ENCODE peak calls at places on chromosomes 11 and 22, in seven cellular contexts. K is AG04450, G is lower leg skin, S is cardiac muscle cell, E is thyroid gland, F is astrocyte of the spinal cord, Z is body of pancreas. X is an unnamed sample.

GRCh38 chr22:44764373-44764772 is 12.0 kb downstream of the ARHGAP8 start:
- DNase-seq in F (no peak), S (no peak), Z (no peak), K (no peak), G (no peak), E (no peak), X (no peak)

GRCh38 chr22:22422629-22423112 is 85.9 kb downstream of the ZNF280B start:
- DNase-seq in F (peak), Z (peak), K (peak), E (peak), G (peak), S (peak), X (no peak)

GRCh38 chr22:20595461-20595860 is 88.1 kb downstream of the MED15 start:
- DNase-seq in E (no peak), K (no peak), S (no peak), Z (no peak), G (no peak), F (no peak), X (no peak)

GRCh38 chr11:15819679-15820286 is 536.6 kb downstream of the SOX6 start:
- DNase-seq in Z (peak), K (no peak), G (peak), S (peak), F (peak), E (peak), X (no peak)

GRCh38 chr11:73645972-73646631 is at the start of gene PLEKHB1:
- DNase-seq in G (no peak), S (peak), Z (no peak), F (no peak), E (no peak), K (no peak), X (no peak)

GRCh38 chr11:37532271-37532670 is 934.2 kb upstream of the RAG2 start:
- DNase-seq in G (no peak), E (no peak), K (no peak), S (no peak), F (no peak), Z (no peak), X (no peak)

GRCh38 chr11:14774738-14775137 is 117.3 kb downstream of the CYP2R1 start:
- DNase-seq in F (no peak), E (no peak), K (no peak), Z (no peak), S (no peak), G (no peak), X (no peak)

GRCh38 chr22:46067159-46068111 is 82.9 kb upstream of the PPARA start:
- DNase-seq in Z (peak), E (no peak), K (no peak), G (peak), F (peak), S (no peak), X (no peak)

GRCh38 chr11:8017894-8018741 is 31.0 kb downstream of the EIF3F start:
- DNase-seq in Z (no peak), K (no peak), G (peak), E (peak), S (no peak), F (peak), X (no peak)
- H3K4me3 ChIP-seq in Z (no peak), K (peak), G (peak), E (peak), S (peak), F (peak), X (peak)

GRCh38 chr22:50523806-50524663 is 1.4 kb downstream of the SCO2 start:
- DNase-seq in G (no peak), F (no peak), K (no peak), S (no peak), E (no peak), Z (no peak), X (no peak)
- H3K4me3 ChIP-seq in G (no peak), F (peak), K (peak), S (peak), E (no peak), Z (no peak), X (peak)

GRCh38 chr11:126391970-126392637 is 36.6 kb downstream of the ST3GAL4 start:
- DNase-seq in K (no peak), G (no peak), S (peak), E (peak), Z (no peak), F (no peak), X (no peak)
- H3K4me3 ChIP-seq in K (no peak), G (no peak), S (no peak), E (no peak), Z (no peak), F (no peak), X (no peak)

GRCh38 chr11:2859706-2860037 is 25.9 kb downstream of the CDKN1C start:
- DNase-seq in S (no peak), K (no peak), F (no peak), G (no peak), Z (no peak), E (no peak), X (no peak)

GRCh38 chr11:2860636-2861035 is 24.9 kb downstream of the CDKN1C start:
- DNase-seq in S (peak), G (no peak), K (no peak), E (no peak), Z (peak), F (peak), X (no peak)

GRCh38 chr11:2862950-2863618 is 22.5 kb downstream of the CDKN1C start:
- DNase-seq in F (peak), E (no peak), K (no peak), S (no peak), G (no peak), Z (no peak), X (no peak)

GRCh38 chr11:2864890-2865289 is 20.7 kb downstream of the CDKN1C start:
- DNase-seq in E (no peak), Z (no peak), S (no peak), F (no peak), G (no peak), K (no peak), X (no peak)

GRCh38 chr11:2862395-2862949 is 23.1 kb downstream of the CDKN1C start:
- DNase-seq in G (no peak), F (no peak), S (no peak), E (no peak), Z (no peak), K (no peak), X (no peak)
- H3K4me3 ChIP-seq in G (no peak), F (no peak), S (peak), E (no peak), Z (no peak), K (no peak), X (no peak)

DNA sequence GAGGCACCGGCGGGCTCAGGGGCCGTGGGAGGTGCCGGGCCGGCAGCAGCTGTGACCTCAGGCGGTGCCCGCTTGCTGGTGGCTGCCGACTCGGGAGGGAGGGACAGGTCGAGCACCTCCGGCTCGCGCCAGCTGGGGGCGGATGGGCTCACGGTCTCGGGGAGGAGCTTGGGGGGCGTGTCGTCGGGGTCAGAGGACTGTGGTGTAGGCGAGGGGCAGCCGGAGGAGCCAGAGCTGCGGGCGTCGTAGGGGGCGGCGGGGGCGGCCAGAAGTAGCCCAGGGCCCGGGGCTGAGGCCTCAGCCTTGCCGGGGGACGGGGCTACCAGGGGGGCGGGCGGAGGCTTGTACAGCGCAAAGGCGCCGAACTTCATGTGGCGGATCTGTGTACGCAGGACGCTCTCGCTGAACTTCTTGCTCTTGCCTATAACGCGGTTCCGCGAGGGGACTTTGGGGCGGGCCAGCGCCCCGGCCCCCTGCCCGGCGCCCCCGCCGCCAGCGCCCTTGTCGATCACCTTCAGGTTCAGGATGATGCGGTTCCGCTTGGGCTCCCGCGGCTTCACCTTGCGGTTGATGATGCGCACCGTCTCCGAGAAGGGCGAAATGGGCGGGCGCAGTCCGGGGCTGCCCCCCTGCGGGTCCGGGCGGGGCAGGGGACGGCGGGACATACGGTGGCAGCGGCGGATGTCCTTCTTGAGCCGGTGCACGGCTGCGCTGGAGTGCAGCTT is 5.5 kb downstream of the CBX6 start:
- DNase-seq in E (no peak), G (no peak), S (no peak), Z (no peak), K (no peak), F (no peak), X (no peak)
- H3K4me3 ChIP-seq in E (no peak), G (no peak), S (no peak), Z (no peak), K (no peak), F (no peak), X (no peak)

GRCh38 chr11:71914127-71914526 is 14.3 kb downstream of the XNDC1N start:
- DNase-seq in F (no peak), Z (no peak), S (no peak), G (no peak), E (no peak), K (no peak), X (no peak)

GRCh38 chr11:71917646-71918045 is 10.7 kb downstream of the XNDC1N start:
- DNase-seq in Z (no peak), E (no peak), F (no peak), S (no peak), K (no peak), G (no peak), X (no peak)

GRCh38 chr11:71914617-71915189 is 13.7 kb downstream of the XNDC1N start:
- DNase-seq in Z (no peak), S (no peak), E (no peak), K (no peak), G (no peak), F (no peak), X (no peak)

GRCh38 chr11:71908218-71908617 is 20.2 kb downstream of the XNDC1N start:
- DNase-seq in S (no peak), E (no peak), Z (no peak), F (no peak), K (no peak), G (no peak), X (no peak)

DNA sequence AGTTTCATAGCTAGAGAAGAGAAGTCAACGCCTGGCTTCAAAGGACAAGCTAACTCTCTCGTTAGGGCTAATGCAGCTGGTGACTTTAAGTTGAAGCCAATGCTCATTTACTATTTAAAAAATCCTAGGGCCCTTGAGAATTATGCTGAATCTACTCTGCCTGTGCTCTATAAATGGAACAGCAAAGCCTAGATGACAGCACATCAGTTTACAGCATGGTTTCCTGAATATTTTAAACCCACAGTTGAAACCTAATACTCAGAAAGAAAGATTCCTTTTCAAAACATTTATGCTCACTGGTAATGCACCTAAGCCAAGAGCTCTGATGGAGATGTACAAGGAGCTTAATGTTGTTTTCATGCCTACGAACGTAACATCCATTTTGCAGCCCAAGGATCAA is 14.7 kb downstream of the XNDC1N start:
- DNase-seq in E (no peak), F (peak), S (no peak), G (no peak), K (peak), Z (no peak), X (no peak)
- H3K4me3 ChIP-seq in E (no peak), F (no peak), S (no peak), G (no peak), K (no peak), Z (no peak), X (no peak)

DNA sequence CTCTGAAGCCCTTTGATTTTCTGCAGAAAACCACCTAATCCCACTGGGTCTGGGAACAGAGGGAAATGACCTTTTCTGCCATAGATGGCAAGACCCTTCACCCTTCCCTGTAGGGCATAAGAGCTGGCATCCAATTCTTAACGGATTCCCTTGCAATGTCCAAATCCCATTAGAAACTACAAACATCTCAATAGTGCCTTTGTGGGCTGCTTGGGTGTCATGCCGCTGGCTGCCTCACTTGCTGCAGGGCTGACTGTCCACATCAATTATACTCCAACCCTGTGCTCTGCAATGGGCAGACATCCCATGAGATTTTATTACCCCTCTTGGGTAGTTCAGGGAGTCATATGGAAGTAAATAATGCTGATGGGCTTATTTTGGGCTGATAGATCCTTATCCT is 7.2 kb downstream of the GRAP2 start:
- DNase-seq in G (no peak), S (no peak), Z (no peak), F (no peak), E (no peak), K (no peak), X (no peak)
- H3K4me3 ChIP-seq in G (no peak), S (no peak), Z (no peak), F (no peak), E (no peak), K (no peak), X (no peak)

X was measured in skeletal muscle cell.